ENCODE peak calls at places on chromosomes 6 and 20, in ten cellular contexts. H is esophagus muscularis mucosa; I is upper lobe of right lung; N is OCI-LY7; W is kidney; Y is CD4-positive, alpha-beta memory T cell; D is CD8-positive, alpha-beta T cell; G is endodermal cell; T is CD4-positive, CD25-positive, alpha-beta regulatory T cell; E is astrocyte. X is an unnamed sample.

GRCh38 chr20:62555642-62556420 is 80.0 kb upstream of the GATA5 start:
- DNase-seq in D (no peak), W (no peak), G (no peak), E (no peak), I (no peak), T (no peak), H (no peak), N (no peak), Y (no peak), X (no peak)

GRCh38 chr6:129677634-129678325 is 32.2 kb downstream of the ARHGAP18 start:
- DNase-seq in T (no peak), N (no peak), Y (no peak), I (no peak), E (no peak), H (peak), W (no peak), G (no peak), D (no peak), X (peak)

GRCh38 chr6:2763345-2763841 is 1.8 kb upstream of the WRNIP1 start:
- DNase-seq in D (no peak), I (peak), N (no peak), T (no peak), W (peak), Y (no peak), G (no peak), E (no peak), H (no peak), X (no peak)

GRCh38 chr20:41308726-41309413 is 8.7 kb downstream of the ZHX3 start:
- DNase-seq in H (no peak), N (no peak), E (no peak), D (no peak), I (no peak), G (no peak), W (no peak), Y (no peak), T (no peak), X (peak)

GRCh38 chr20:33561981-33562601 is 72.2 kb downstream of the CBFA2T2 start:
- DNase-seq in I (no peak), H (peak), Y (no peak), T (no peak), G (peak), N (peak), E (peak), W (no peak), D (no peak), X (peak)

GRCh38 chr6:129683606-129684322 is 26.2 kb downstream of the ARHGAP18 start:
- DNase-seq in T (peak), I (peak), G (no peak), N (peak), D (peak), Y (peak), H (peak), E (peak), W (peak), X (peak)

GRCh38 chr20:50351541-50351940 is 158.6 kb upstream of the PTPN1 start:
- DNase-seq in H (no peak), T (no peak), Y (no peak), G (no peak), I (no peak), E (no peak), D (no peak), N (no peak), W (peak), X (no peak)

GRCh38 chr20:34643919-34644318 is 33.0 kb downstream of the PIGU start:
- DNase-seq in N (no peak), W (no peak), T (no peak), G (peak), I (no peak), H (no peak), E (peak), D (no peak), Y (no peak), X (no peak)

GRCh38 chr20:13322198-13322597 is 101.1 kb downstream of the ISM1 start:
- DNase-seq in G (no peak), E (no peak), Y (no peak), I (no peak), W (no peak), T (no peak), N (no peak), D (no peak), H (no peak), X (no peak)

GRCh38 chr6:36444470-36444869 is 1.7 kb downstream of the KCTD20 start:
- DNase-seq in T (no peak), G (no peak), I (no peak), E (peak), D (no peak), Y (no peak), H (peak), N (no peak), W (no peak), X (peak)

GRCh38 chr20:600736-601135 is 9.4 kb downstream of the TCF15 start:
- DNase-seq in G (no peak), T (no peak), D (no peak), E (no peak), Y (no peak), I (no peak), W (no peak), H (no peak), N (no peak), X (no peak)

GRCh38 chr20:598133-598881 is 11.8 kb downstream of the TCF15 start:
- DNase-seq in N (no peak), T (no peak), W (no peak), E (no peak), Y (no peak), D (no peak), I (no peak), H (no peak), G (no peak), X (no peak)

GRCh38 chr20:600141-600540 is 10.0 kb downstream of the TCF15 start:
- DNase-seq in N (no peak), T (no peak), E (no peak), W (no peak), H (no peak), D (no peak), Y (no peak), I (no peak), G (no peak), X (no peak)

GRCh38 chr20:595330-596308 is 14.5 kb downstream of the TCF15 start:
- DNase-seq in H (no peak), E (no peak), T (no peak), W (no peak), N (no peak), G (no peak), I (no peak), D (no peak), Y (no peak), X (no peak)

GRCh38 chr20:597560-597959 is 12.5 kb downstream of the TCF15 start:
- DNase-seq in E (no peak), I (no peak), D (no peak), N (no peak), Y (no peak), W (no peak), H (no peak), T (no peak), G (no peak), X (no peak)
- H3K27ac ChIP-seq in E (no peak), I (no peak), D (no peak), N (no peak), Y (no peak), W (no peak), H (no peak), T (no peak), G (no peak), X (no peak)

DNA sequence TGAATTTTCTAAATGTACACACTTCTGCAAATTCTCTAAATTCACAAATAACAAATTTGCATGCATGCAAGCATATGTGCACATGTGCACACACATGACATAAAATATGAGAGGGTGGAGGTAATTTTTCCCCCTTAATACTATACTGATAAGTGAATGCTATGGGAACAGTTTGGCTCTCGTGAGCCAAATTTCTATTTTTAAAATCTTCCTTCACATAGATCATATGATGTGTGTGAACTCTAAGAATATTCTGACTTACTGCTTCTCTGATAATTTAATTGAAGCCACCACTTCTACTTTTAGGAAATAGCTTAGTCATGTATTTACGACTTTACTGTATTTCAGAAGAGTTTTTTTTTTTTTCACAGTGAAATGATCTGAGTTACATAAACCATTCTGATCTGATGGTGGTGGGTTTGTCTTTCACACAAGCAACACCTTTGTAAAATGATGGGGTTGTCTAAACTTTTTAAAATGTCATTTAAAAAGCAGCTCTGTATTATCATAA is 997.0 kb upstream of the CITED2 start:
- DNase-seq in Y (no peak), D (no peak), T (no peak), H (no peak), I (no peak), W (no peak), G (no peak), E (no peak), N (no peak), X (no peak)
- H3K4me3 ChIP-seq in Y (no peak), D (no peak), T (no peak), H (no peak), I (no peak), W (no peak), G (no peak), E (no peak), N (no peak), X (no peak)

GRCh38 chr6:37966801-37967200 is 147.3 kb downstream of the ZFAND3 start:
- DNase-seq in E (no peak), I (no peak), D (no peak), T (no peak), Y (no peak), G (no peak), W (no peak), H (no peak), N (no peak), X (no peak)

GRCh38 chr6:37971263-37971662 is 151.7 kb downstream of the ZFAND3 start:
- DNase-seq in H (no peak), D (no peak), G (no peak), I (no peak), Y (no peak), E (no peak), T (no peak), W (no peak), N (no peak), X (no peak)

GRCh38 chr6:37965964-37966676 is 146.6 kb downstream of the ZFAND3 start:
- DNase-seq in N (no peak), H (no peak), W (no peak), G (no peak), T (no peak), Y (no peak), E (peak), D (no peak), I (no peak), X (no peak)

GRCh38 chr6:37971711-37972410 is 152.3 kb downstream of the ZFAND3 start:
- DNase-seq in N (no peak), E (no peak), I (no peak), G (no peak), H (no peak), W (no peak), D (no peak), T (no peak), Y (no peak), X (no peak)

GRCh38 chr6:37967651-37968050 is 148.1 kb downstream of the ZFAND3 start:
- DNase-seq in H (no peak), G (no peak), D (no peak), E (no peak), I (no peak), N (no peak), T (no peak), W (no peak), Y (no peak), X (no peak)
- H3K27ac ChIP-seq in H (no peak), G (no peak), D (no peak), E (no peak), I (no peak), N (no peak), T (no peak), W (no peak), Y (no peak), X (no peak)

GRCh38 chr6:89483111-89483720 is 50.3 kb downstream of the ANKRD6 start:
- DNase-seq in I (no peak), N (no peak), H (no peak), W (no peak), T (no peak), G (peak), D (no peak), E (peak), Y (no peak), X (no peak)
- H3K4me3 ChIP-seq in I (no peak), N (no peak), H (no peak), W (no peak), T (no peak), G (no peak), D (no peak), E (no peak), Y (no peak), X (no peak)

DNA sequence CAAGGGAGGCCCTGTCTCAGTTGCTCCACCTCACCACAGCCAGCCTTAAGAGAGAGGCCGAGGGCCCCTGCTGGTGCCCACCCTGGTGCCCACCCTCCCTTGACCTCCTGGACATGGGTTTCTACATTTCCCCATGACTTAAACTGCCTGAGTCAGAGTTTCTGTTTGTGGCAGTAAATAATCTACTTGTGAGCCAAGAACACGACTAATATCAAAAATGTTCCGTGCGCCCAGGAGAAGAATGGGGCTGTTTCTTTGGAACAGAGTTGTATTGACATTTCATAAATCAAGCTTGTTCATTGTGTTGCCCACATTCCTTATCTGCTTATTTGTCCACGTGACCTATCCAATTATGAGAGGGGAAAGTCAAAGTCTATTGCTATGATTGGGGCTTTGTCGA is 143.5 kb downstream of the ANKRD60 start:
- DNase-seq in E (no peak), G (no peak), N (no peak), H (peak), D (no peak), W (no peak), T (no peak), I (no peak), Y (no peak), X (peak)
- H3K27ac ChIP-seq in E (no peak), G (no peak), N (no peak), H (peak), D (no peak), W (no peak), T (no peak), I (no peak), Y (no peak), X (no peak)

DNA sequence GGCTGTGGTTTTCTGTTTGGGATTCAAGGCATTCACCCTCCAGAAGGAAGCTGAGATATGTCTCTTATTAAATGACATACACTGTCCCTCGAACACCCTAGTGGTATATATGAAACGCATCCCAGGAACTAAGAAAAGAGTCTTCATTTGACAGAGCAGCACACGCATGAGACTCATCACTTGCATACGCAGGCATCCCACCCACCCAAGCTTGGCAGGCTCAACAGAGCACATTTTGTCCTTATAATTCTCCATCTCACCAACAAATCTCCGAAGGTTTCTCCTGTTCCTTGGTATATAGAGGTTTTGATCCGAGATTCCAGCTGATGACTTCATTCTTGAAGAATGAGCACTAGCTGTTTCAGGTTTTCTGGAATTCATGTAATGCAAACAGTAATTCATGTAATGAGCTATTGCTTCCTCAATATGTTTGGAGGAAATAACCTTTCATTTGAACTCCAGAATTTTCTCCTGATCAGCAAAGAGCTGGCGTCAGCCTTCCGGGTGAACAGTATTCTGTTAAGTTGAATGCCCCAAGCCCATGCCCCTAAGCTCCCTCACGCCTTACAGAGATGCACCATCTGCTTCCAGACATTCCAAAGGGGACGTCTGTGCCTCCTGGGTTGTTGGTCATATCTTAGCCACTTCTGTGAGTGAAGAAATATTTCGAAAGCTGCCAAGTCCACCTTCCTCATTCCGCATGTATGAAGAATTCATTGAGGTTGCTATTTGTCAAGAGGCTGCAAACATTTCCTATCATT is 66.0 kb upstream of the CDH4 start:
- DNase-seq in W (no peak), G (no peak), N (no peak), H (no peak), Y (no peak), D (no peak), I (no peak), E (peak), T (no peak), X (no peak)
- H3K4me3 ChIP-seq in W (no peak), G (no peak), N (no peak), H (no peak), Y (no peak), D (no peak), I (no peak), E (peak), T (no peak), X (no peak)

X was measured in small intestine.